ENCODE peak calls at places on chromosomes 2 and 18, in six cellular contexts. K, C, J, Z, Q and Y are unnamed samples.

GRCh38 chr18:384897-385296 is 115.6 kb downstream of the COLEC12 start:
- DNase-seq in Z (no peak), J (no peak), Q (no peak), K (no peak), C (no peak), Y (no peak)

GRCh38 chr2:165902929-165903328 is 50.6 kb downstream of the TTC21B start:
- DNase-seq in Z (no peak), C (no peak), Q (no peak), K (no peak), J (no peak), Y (no peak)

GRCh38 chr18:23810396-23810795 is 121.1 kb downstream of the LAMA3 start:
- DNase-seq in J (no peak), Q (no peak), K (no peak), Z (no peak), C (no peak), Y (no peak)

GRCh38 chr2:144642106-144642505 is 122.2 kb upstream of the ZEB2 start:
- DNase-seq in J (no peak), K (no peak), Z (no peak), Q (no peak), C (no peak), Y (no peak)

GRCh38 chr18:46849007-46849406 is 68.3 kb downstream of the PIAS2 start:
- DNase-seq in Z (no peak), Q (no peak), J (no peak), C (no peak), K (no peak), Y (no peak)

GRCh38 chr2:201680743-201681142 is 17.7 kb downstream of the MPP4 start:
- DNase-seq in J (no peak), K (no peak), Q (no peak), C (peak; percentile 62), Z (peak; percentile 41), Y (peak; percentile 9)

GRCh38 chr2:217993817-217994459 is 8.9 kb downstream of the TNS1 start:
- DNase-seq in K (peak; percentile 75), Z (peak; percentile 86), Q (peak; percentile 49), J (no peak), C (peak; percentile 88), Y (peak; percentile 48)

GRCh38 chr2:219406861-219407230 is 11.3 kb upstream of the DES start:
- DNase-seq in C (no peak), J (no peak), Z (no peak), Q (no peak), K (peak; percentile 74), Y (peak; percentile 97)

GRCh38 chr18:25678226-25678625 is 326.3 kb upstream of the ZNF521 start:
- DNase-seq in Z (no peak), J (no peak), K (no peak), Q (no peak), C (no peak), Y (no peak)

GRCh38 chr2:231663458-231664290 is 44.7 kb upstream of the PTMA start:
- DNase-seq in C (no peak), Q (no peak), Z (no peak), K (no peak), J (no peak), Y (no peak)

GRCh38 chr18:47930844-47931706 is 616 bp upstream of the SMAD2 start:
- DNase-seq in C (peak; percentile 90), J (peak; percentile 97), Z (peak; percentile 75), Q (peak; percentile 82), K (peak; percentile 98), Y (peak; percentile 96)

GRCh38 chr2:5743992-5744391 is 51.8 kb downstream of the SOX11 start:
- DNase-seq in C (no peak), K (no peak), Q (peak; percentile 39), J (no peak), Z (no peak), Y (no peak)

GRCh38 chr18:57234346-57234745 is 87.5 kb downstream of the BOD1L2 start:
- DNase-seq in J (no peak), C (no peak), Q (no peak), Z (no peak), K (no peak), Y (no peak)

GRCh38 chr2:108935231-108935863 is 53.7 kb downstream of the EDAR start:
- DNase-seq in Q (no peak), K (no peak), C (no peak), Z (no peak), J (no peak), Y (no peak)

GRCh38 chr18:48741866-48742265 is 203.0 kb downstream of the CTIF start:
- DNase-seq in C (no peak), Z (no peak), K (no peak), J (no peak), Q (no peak), Y (no peak)

GRCh38 chr2:200631287-200631686 is 45.5 kb downstream of the AOX1 start:
- DNase-seq in K (no peak), C (no peak), Z (no peak), Q (no peak), J (no peak), Y (no peak)

GRCh38 chr2:185246717-185247116 is 491.9 kb upstream of the FSIP2 start:
- DNase-seq in Z (no peak), C (no peak), J (no peak), K (no peak), Q (no peak), Y (no peak)

GRCh38 chr18:12585218-12585617 is 72.7 kb downstream of the SPIRE1 start:
- DNase-seq in Q (no peak), Z (no peak), K (no peak), C (no peak), J (no peak), Y (no peak)

GRCh38 chr2:241542278-241542605 is 16.3 kb upstream of the BOK start:
- DNase-seq in J (no peak), Z (peak; percentile 16), Q (no peak), K (no peak), C (no peak), Y (no peak)

GRCh38 chr2:222296911-222297599 is 1.7 kb downstream of the PAX3 start:
- DNase-seq in J (no peak), Z (no peak), K (peak; percentile 19), Q (no peak), C (no peak), Y (peak; percentile 47)

GRCh38 chr2:207467716-207468347 is 61.9 kb upstream of the CREB1 start:
- DNase-seq in C (peak; percentile 8), K (no peak), Z (no peak), Q (no peak), J (no peak), Y (no peak)

GRCh38 chr18:57154389-57154788 is 7.5 kb downstream of the BOD1L2 start:
- DNase-seq in C (no peak), Z (no peak), Q (no peak), J (no peak), K (no peak), Y (no peak)

GRCh38 chr2:12416600-12416999 is 300.1 kb upstream of the TRIB2 start:
- DNase-seq in K (peak; percentile 32), Q (no peak), C (peak; percentile 59), J (no peak), Z (no peak), Y (peak; percentile 68)

GRCh38 chr2:191252699-191253098 is 7.5 kb downstream of the MYO1B start:
- DNase-seq in J (no peak), Q (no peak), C (no peak), Z (no peak), K (no peak), Y (no peak)

GRCh38 chr2:126797622-126798275 is 100.9 kb upstream of the TEX51 start:
- DNase-seq in K (no peak), Q (no peak), J (no peak), C (no peak), Z (no peak), Y (no peak)